ENCODE peak calls at places on chromosomes 13 and 19, in five cellular contexts. One of them, this sample, is unnamed.

GRCh38 chr19:40691421-40692211 is 1.2 kb upstream of the NUMBL start:
- DNase-seq in progenitor cell of endocrine pancreas: no peak
- DNase-seq in SW 1271: no peak
- DNase-seq in OCI-LY7: peak
- DNase-seq in activated T-helper 9 cell treated with anti-CD3 and anti-CD28 coated beads, Interleukin-2, amount 50 U/mL, for 16 hours: no peak
- DNase-seq in this sample: no peak

GRCh38 chr19:39409886-39410619 is 2.4 kb upstream of the PLEKHG2 start:
- DNase-seq in OCI-LY7: peak
- DNase-seq in SW 1271: no peak
- DNase-seq in activated T-helper 9 cell treated with anti-CD3 and anti-CD28 coated beads, Interleukin-2, amount 50 U/mL, for 16 hours: peak
- DNase-seq in progenitor cell of endocrine pancreas: no peak
- DNase-seq in this sample: peak

GRCh38 chr19:7870571-7871279 is 3.5 kb downstream of the PRR36 start:
- DNase-seq in progenitor cell of endocrine pancreas: no peak
- DNase-seq in activated T-helper 9 cell treated with anti-CD3 and anti-CD28 coated beads, Interleukin-2, amount 50 U/mL, for 16 hours: no peak
- DNase-seq in SW 1271: no peak
- DNase-seq in OCI-LY7: peak
- DNase-seq in this sample: peak

GRCh38 chr19:14370169-14370998 is 10.9 kb upstream of the ADGRE5 start:
- DNase-seq in SW 1271: no peak
- DNase-seq in OCI-LY7: peak
- DNase-seq in activated T-helper 9 cell treated with anti-CD3 and anti-CD28 coated beads, Interleukin-2, amount 50 U/mL, for 16 hours: peak
- DNase-seq in progenitor cell of endocrine pancreas: no peak
- DNase-seq in this sample: peak

GRCh38 chr19:16372065-16372915 is 47.7 kb downstream of the KLF2 start:
- DNase-seq in OCI-LY7: no peak
- DNase-seq in SW 1271: no peak
- DNase-seq in progenitor cell of endocrine pancreas: no peak
- DNase-seq in activated T-helper 9 cell treated with anti-CD3 and anti-CD28 coated beads, Interleukin-2, amount 50 U/mL, for 16 hours: no peak
- DNase-seq in this sample: no peak

GRCh38 chr13:50800091-50800739 is 43.3 kb downstream of the DLEU7 start:
- DNase-seq in activated T-helper 9 cell treated with anti-CD3 and anti-CD28 coated beads, Interleukin-2, amount 50 U/mL, for 16 hours: no peak
- DNase-seq in SW 1271: no peak
- DNase-seq in OCI-LY7: peak
- DNase-seq in progenitor cell of endocrine pancreas: no peak
- DNase-seq in this sample: no peak

GRCh38 chr19:31391518-31391917 is 42.3 kb upstream of the TSHZ3 start:
- DNase-seq in OCI-LY7: no peak
- DNase-seq in progenitor cell of endocrine pancreas: no peak
- DNase-seq in SW 1271: no peak
- DNase-seq in activated T-helper 9 cell treated with anti-CD3 and anti-CD28 coated beads, Interleukin-2, amount 50 U/mL, for 16 hours: no peak
- DNase-seq in this sample: no peak

GRCh38 chr13:31349156-31349555 is 149.4 kb downstream of the B3GLCT start:
- DNase-seq in SW 1271: no peak
- DNase-seq in OCI-LY7: no peak
- DNase-seq in activated T-helper 9 cell treated with anti-CD3 and anti-CD28 coated beads, Interleukin-2, amount 50 U/mL, for 16 hours: no peak
- DNase-seq in progenitor cell of endocrine pancreas: no peak
- DNase-seq in this sample: no peak